ENCODE peak calls at places on chromosome 5, in ten cellular contexts. F is D341Med; N is NCI-H69; Y is C1 segment of cervical spinal cord; S is hepatocyte; Q is hypothalamus; T is COLO829; L is dermis microvascular lymphatic vessel endothelial cell; J is central memory CD8-positive, alpha-beta T cell; D is NCI-H1694. K is an unnamed sample.

GRCh38 chr5:110159202-110159601 is 469.5 kb downstream of the MAN2A1 start:
- DNase-seq in L (no peak), S (no peak), D (no peak), N (no peak), T (no peak), F (no peak), J (no peak), Y (no peak), Q (no peak), K (no peak)

GRCh38 chr5:124932791-124933600 is 186.6 kb upstream of the ZNF608 start:
- DNase-seq in L (no peak), Y (peak), Q (no peak), F (no peak), T (no peak), D (no peak), N (no peak), S (peak), J (no peak), K (no peak)

GRCh38 chr5:150065886-150066285 is 20.5 kb downstream of the CSF1R start:
- DNase-seq in Y (no peak), Q (no peak), L (no peak), D (no peak), T (no peak), S (no peak), N (no peak), J (no peak), F (no peak), K (no peak)

GRCh38 chr5:9954869-9955268 is 294.8 kb downstream of the ATPSCKMT start:
- DNase-seq in L (no peak), T (no peak), D (no peak), F (no peak), J (no peak), Y (no peak), Q (no peak), N (no peak), S (no peak), K (no peak)

GRCh38 chr5:110269478-110270142 is 456.9 kb downstream of the TMEM232 start:
- DNase-seq in D (no peak), Q (no peak), S (no peak), J (no peak), N (no peak), T (no peak), F (no peak), Y (no peak), L (no peak), K (no peak)

GRCh38 chr5:176536902-176537607 is at the start of gene RNF44:
- DNase-seq in N (peak), F (peak), L (peak), Q (peak), J (peak), D (peak), Y (peak), T (peak), S (peak), K (peak)

GRCh38 chr5:59553992-59554391 is 339.5 kb downstream of the PDE4D start:
- DNase-seq in F (no peak), Y (no peak), T (no peak), J (no peak), N (no peak), D (no peak), S (no peak), Q (no peak), L (no peak), K (no peak)

GRCh38 chr5:174642816-174643405 is 81.5 kb upstream of the MSX2 start:
- DNase-seq in J (no peak), T (no peak), L (no peak), Q (no peak), D (no peak), N (no peak), Y (no peak), F (no peak), S (no peak), K (no peak)

GRCh38 chr5:145495741-145496140 is 339.4 kb downstream of the PRELID2 start:
- DNase-seq in L (peak), S (peak), D (no peak), F (no peak), N (peak), Y (no peak), T (peak), Q (no peak), J (no peak), K (no peak)

GRCh38 chr5:35540002-35540401 is 77.7 kb upstream of the SPEF2 start:
- DNase-seq in J (no peak), F (no peak), T (no peak), L (no peak), D (no peak), Q (no peak), Y (no peak), N (no peak), S (no peak), K (no peak)

GRCh38 chr5:10863763-10864383 is 102.8 kb upstream of the DAP start:
- DNase-seq in D (peak), F (peak), T (peak), J (peak), N (peak), S (peak), Y (no peak), Q (no peak), L (peak), K (no peak)

GRCh38 chr5:171555160-171555559 is 135.7 kb downstream of the FGF18 start:
- DNase-seq in D (no peak), F (no peak), N (no peak), T (no peak), S (no peak), J (no peak), L (no peak), Y (no peak), Q (no peak), K (no peak)

GRCh38 chr5:133032852-133033742 is 6.7 kb upstream of the ZCCHC10 start:
- DNase-seq in N (no peak), J (no peak), Y (peak), S (peak), T (peak), F (no peak), L (no peak), Q (no peak), D (no peak), K (no peak)

GRCh38 chr5:120817044-120817985 is 353.2 kb downstream of the PRR16 start:
- DNase-seq in F (peak), Y (no peak), N (peak), D (no peak), J (no peak), T (peak), L (peak), S (peak), Q (no peak), K (no peak)

GRCh38 chr5:373710-374602 is 52.4 kb downstream of the AHRR start:
- DNase-seq in L (peak), S (peak), D (peak), N (peak), Q (no peak), J (peak), F (peak), Y (no peak), T (peak), K (no peak)

GRCh38 chr5:82599030-82599429 is 320.9 kb upstream of the RPS23 start:
- DNase-seq in L (no peak), T (no peak), D (no peak), J (no peak), S (no peak), F (no peak), Q (no peak), Y (no peak), N (no peak), K (no peak)

GRCh38 chr5:115414406-115415142 is 118.1 kb upstream of the CCDC112 start:
- DNase-seq in T (no peak), Y (no peak), N (peak), L (no peak), Q (no peak), F (no peak), J (no peak), D (no peak), S (peak), K (no peak)

GRCh38 chr5:169195601-169196000 is 105.3 kb downstream of the SLIT3 start:
- DNase-seq in Y (no peak), N (no peak), S (no peak), L (no peak), J (no peak), F (no peak), Q (no peak), T (no peak), D (no peak), K (no peak)

GRCh38 chr5:78776637-78777036 is 128.1 kb upstream of the LHFPL2 start:
- DNase-seq in N (peak), F (no peak), S (no peak), L (no peak), D (no peak), Y (no peak), Q (no peak), T (no peak), J (no peak), K (no peak)

GRCh38 chr5:115634343-115635132 is 8.7 kb upstream of the TMED7 start:
- DNase-seq in D (peak), L (peak), Q (peak), T (peak), Y (peak), F (peak), N (peak), S (peak), J (peak), K (peak)

GRCh38 chr5:33556330-33557328 is 115.9 kb downstream of the TARS1 start:
- DNase-seq in J (no peak), T (no peak), D (no peak), L (no peak), F (no peak), S (no peak), Y (no peak), Q (no peak), N (peak), K (no peak)

GRCh38 chr5:143244000-143244736 is 159.3 kb downstream of the NR3C1 start:
- DNase-seq in T (peak), S (peak), N (no peak), F (no peak), Q (no peak), L (peak), D (no peak), Y (no peak), J (no peak), K (no peak)

GRCh38 chr5:151598984-151599383 is 7.9 kb upstream of the FAT2 start:
- DNase-seq in T (no peak), S (no peak), F (no peak), Y (no peak), D (no peak), J (no peak), Q (no peak), L (no peak), N (no peak), K (no peak)

GRCh38 chr5:78293856-78294249 is 645 bp downstream of the AP3B1 start:
- DNase-seq in T (no peak), S (no peak), F (no peak), D (no peak), J (no peak), L (no peak), Q (no peak), Y (no peak), N (peak), K (no peak)

GRCh38 chr5:76104027-76104426 is 20.8 kb downstream of the SV2C start:
- DNase-seq in F (no peak), J (no peak), T (peak), Q (no peak), Y (no peak), S (peak), D (no peak), L (peak), N (no peak), K (no peak)

GRCh38 chr5:99179206-99179605 is 250.4 kb upstream of the CHD1 start:
- DNase-seq in J (no peak), Q (no peak), F (no peak), Y (no peak), T (peak), S (no peak), L (no peak), N (no peak), D (no peak), K (no peak)

GRCh38 chr5:140214831-140215230 is 39.8 kb downstream of the CYSTM1 start:
- DNase-seq in L (no peak), Q (no peak), D (no peak), S (no peak), F (no peak), J (no peak), Y (no peak), N (no peak), T (no peak), K (no peak)

GRCh38 chr5:169753795-169754194 is 116.7 kb downstream of the DOCK2 start:
- DNase-seq in Q (no peak), J (no peak), T (no peak), D (no peak), N (no peak), L (no peak), F (no peak), S (no peak), Y (no peak), K (no peak)

GRCh38 chr5:88480245-88480644 is 211.6 kb upstream of the TMEM161B start:
- DNase-seq in L (no peak), D (peak), N (peak), S (no peak), F (peak), T (no peak), J (no peak), Q (no peak), Y (no peak), K (no peak)

GRCh38 chr5:159463590-159464321 is 133.5 kb upstream of the IL12B start:
- DNase-seq in S (peak), F (no peak), J (no peak), L (no peak), N (peak), Y (no peak), T (peak), Q (no peak), D (no peak), K (no peak)

GRCh38 chr5:173327084-173327947 is 898 bp downstream of the STC2 start:
- DNase-seq in S (peak), Y (no peak), L (peak), F (no peak), Q (no peak), N (peak), J (no peak), T (no peak), D (no peak), K (no peak)

GRCh38 chr5:176743828-176744583 is 66.4 kb upstream of the UNC5A start:
- DNase-seq in Q (no peak), Y (no peak), D (no peak), T (no peak), F (peak), N (peak), L (no peak), J (peak), S (no peak), K (no peak)

GRCh38 chr5:157740211-157740610 is 3.3 kb upstream of the LSM11 start:
- DNase-seq in Q (no peak), N (peak), Y (no peak), D (no peak), S (peak), F (peak), L (peak), T (peak), J (no peak), K (no peak)